ENCODE peak calls at places on chromosomes 6 and 20, in six cellular contexts. F is pancreas, N is natural killer cell, Q is heart left ventricle, C is RWPE2, L is T-helper 17 cell. J is an unnamed sample.

GRCh38 chr20:24109537-24109936 is 121.0 kb upstream of the GGTLC1 start:
- ATAC-seq in N (no peak), Q (no peak), F (no peak), L (no peak), C (no peak), J (no peak)

GRCh38 chr20:59159091-59159821 is 4.4 kb upstream of the ZNF831 start:
- ATAC-seq in Q (no peak), L (peak; percentile 79), F (no peak), N (peak; percentile 95), C (no peak), J (peak; percentile 58)

GRCh38 chr20:35315199-35316020 is 23.2 kb upstream of the FAM83C start:
- ATAC-seq in F (no peak), C (no peak), N (peak; percentile 73), Q (no peak), L (no peak), J (no peak)

GRCh38 chr6:37851997-37852524 is 32.5 kb downstream of the ZFAND3 start:
- ATAC-seq in N (peak; percentile 24), L (no peak), Q (no peak), F (no peak), C (no peak), J (no peak)

GRCh38 chr6:114282268-114282667 is 60.6 kb downstream of the HS3ST5 start:
- ATAC-seq in C (no peak), L (no peak), F (no peak), Q (no peak), N (no peak), J (no peak)

GRCh38 chr6:26240981-26241770 is 123.8 kb upstream of the BTN3A2 start:
- ATAC-seq in Q (no peak), L (peak; percentile 48), N (peak; percentile 32), C (peak; percentile 18), F (peak; percentile 34), J (peak; percentile 48)

GRCh38 chr6:4776493-4776966 is 326 bp downstream of the CDYL start:
- ATAC-seq in Q (no peak), N (peak; percentile 10), L (peak; percentile 2), F (no peak), C (peak; percentile 40), J (peak; percentile 4)

GRCh38 chr6:146543940-146544661 is 468 bp downstream of the RAB32 start:
- ATAC-seq in Q (no peak), F (peak; percentile 50), L (peak; percentile 20), C (peak; percentile 34), N (peak; percentile 30), J (peak; percentile 5)

GRCh38 chr20:59217794-59218193 is 54.2 kb downstream of the ZNF831 start:
- ATAC-seq in C (no peak), Q (no peak), F (no peak), N (no peak), L (no peak), J (no peak)

GRCh38 chr6:144087789-144088426 is 7.5 kb downstream of the SF3B5 start:
- ATAC-seq in F (no peak), L (peak; percentile 54), Q (no peak), C (no peak), N (no peak), J (no peak)

GRCh38 chr20:50731930-50732690 is 730 bp downstream of the PARD6B start:
- ATAC-seq in C (peak; percentile 9), N (no peak), L (no peak), Q (no peak), F (no peak), J (no peak)